ENCODE peak calls at places on chromosomes 2 and 18, in six cellular contexts. F is gastrocnemius medialis; Y is tibial artery; O is naive thymus-derived CD4-positive, alpha-beta T cell; I is CD8-positive, alpha-beta memory T cell; B is stomach. D is an unnamed sample. For H3K9me3 and H3K36me3, the result is how much of the 10 kb centered on the place peaks cover.

GRCh38 chr18:39801010-39801409 is 2154.0 kb upstream of the PIK3C3 start:
- DNase-seq in F (no peak), B (no peak), O (no peak), I (no peak), Y (no peak), D (no peak)

GRCh38 chr2:37975808-37976207 is 50.7 kb downstream of the RMDN2 start:
- DNase-seq in I (no peak), Y (no peak), B (no peak), O (no peak), F (no peak), D (no peak)

GRCh38 chr2:3440486-3440885 is 61.0 kb downstream of the TRAPPC12 start:
- DNase-seq in F (no peak), I (no peak), B (no peak), Y (no peak), O (no peak), D (no peak)

GRCh38 chr2:145235312-145235711 is 715.4 kb upstream of the ZEB2 start:
- DNase-seq in Y (no peak), B (no peak), I (no peak), F (no peak), O (no peak), D (no peak)

GRCh38 chr2:119760237-119760807 is 600 bp downstream of the PTPN4 start:
- DNase-seq in O (no peak), B (peak), Y (no peak), I (no peak), F (peak), D (no peak)

GRCh38 chr2:128391679-128392078 is 73.0 kb upstream of the HS6ST1 start:
- DNase-seq in Y (no peak), F (no peak), B (no peak), O (no peak), I (no peak), D (no peak)

GRCh38 chr18:39596891-39597290 is 2031.3 kb upstream of the CELF4 start:
- DNase-seq in Y (no peak), B (no peak), F (no peak), O (no peak), I (no peak), D (no peak)

GRCh38 chr2:27723372-27724144 is 48.0 kb upstream of the MRPL33 start:
- DNase-seq in O (no peak), B (peak), Y (peak), F (peak), I (peak), D (peak)

GRCh38 chr2:127351603-127352002 is 36.2 kb downstream of the MAP3K2 start:
- DNase-seq in F (no peak), O (no peak), Y (no peak), I (no peak), B (no peak), D (no peak)

GRCh38 chr2:23423062-23423872 is 38.3 kb downstream of the KLHL29 start:
- DNase-seq in F (no peak), O (no peak), Y (no peak), B (no peak), I (no peak), D (no peak)

GRCh38 chr2:202858601-202859000 is 13.0 kb downstream of the ICA1L start:
- DNase-seq in B (no peak), F (no peak), O (no peak), Y (no peak), I (no peak), D (no peak)

GRCh38 chr18:35019929-35020328 is 21.3 kb upstream of the MAPRE2 start:
- DNase-seq in F (no peak), I (no peak), Y (no peak), O (no peak), B (no peak), D (no peak)

GRCh38 chr18:7856733-7857132 is 289.6 kb downstream of the PTPRM start:
- DNase-seq in B (no peak), O (no peak), Y (no peak), I (no peak), F (no peak), D (no peak)

GRCh38 chr2:234378440-234378839 is 118.4 kb downstream of the ARL4C start:
- DNase-seq in Y (no peak), F (no peak), B (no peak), O (no peak), I (no peak), D (no peak)

GRCh38 chr2:31688282-31688681 is 107.5 kb upstream of the SRD5A2 start:
- DNase-seq in F (no peak), I (no peak), B (no peak), O (no peak), Y (no peak), D (no peak)

GRCh38 chr2:233699424-233700027 is 6.8 kb downstream of the UGT1A6 start:
- DNase-seq in B (no peak), I (no peak), Y (no peak), O (no peak), F (no peak), D (no peak)

GRCh38 chr2:106978647-106979046 is 92.7 kb upstream of the ST6GAL2 start:
- DNase-seq in F (no peak), O (no peak), B (no peak), I (no peak), Y (no peak), D (no peak)

GRCh38 chr2:213251618-213252017 is 32.6 kb upstream of the SPAG16 start:
- DNase-seq in O (no peak), F (no peak), B (no peak), I (peak), Y (no peak), D (peak)

GRCh38 chr2:190551928-190552327 is 17.4 kb upstream of the NEMP2 start:
- DNase-seq in I (no peak), F (peak), B (no peak), Y (no peak), O (no peak), D (no peak)

GRCh38 chr2:237118025-237118424 is 32.3 kb downstream of the COPS8 start:
- DNase-seq in B (no peak), F (no peak), Y (no peak), I (no peak), O (no peak), D (no peak)

GRCh38 chr2:3470166-3470651 is 49.1 kb downstream of the ADI1 start:
- DNase-seq in F (peak), B (peak), O (no peak), I (no peak), Y (peak), D (peak)

GRCh38 chr2:53952519-53952918 is 18.3 kb downstream of the PSME4 start:
- DNase-seq in I (no peak), F (no peak), B (no peak), O (no peak), Y (no peak), D (no peak)

GRCh38 chr2:107473145-107473544 is 353.5 kb upstream of the RGPD4 start:
- DNase-seq in O (no peak), F (no peak), I (no peak), Y (no peak), B (no peak), D (no peak)

GRCh38 chr2:65035544-65035943 is 20.7 kb upstream of the CEP68 start:
- DNase-seq in O (no peak), I (no peak), F (no peak), Y (no peak), B (no peak), D (no peak)

GRCh38 chr2:151277011-151277410 is 12.5 kb downstream of the NMI start:
- DNase-seq in O (no peak), F (no peak), Y (no peak), B (no peak), I (no peak), D (no peak)

GRCh38 chr2:161139098-161139987 is 20.9 kb upstream of the TANK start:
- DNase-seq in F (no peak), O (no peak), I (no peak), Y (no peak), B (no peak), D (no peak)

GRCh38 chr2:114218368-114218767 is 224.1 kb upstream of the DPP10 start:
- DNase-seq in Y (no peak), I (no peak), O (no peak), B (no peak), F (no peak), D (no peak)

GRCh38 chr2:42804338-42804737 is 12.0 kb upstream of the HAAO start:
- DNase-seq in O (no peak), B (no peak), F (peak), Y (no peak), I (no peak), D (no peak)

GRCh38 chr2:1954061-1954460 is 209.7 kb upstream of the PXDN start:
- DNase-seq in I (no peak), Y (no peak), F (no peak), B (no peak), O (no peak), D (peak)

GRCh38 chr18:8800876-8801262 is 95.5 kb downstream of the MTCL1 start:
- DNase-seq in I (no peak), Y (no peak), F (no peak), O (no peak), B (no peak), D (peak)

GRCh38 chr2:201465524-201465971 is 14.0 kb downstream of the STRADB start:
- DNase-seq in B (no peak), I (no peak), O (no peak), F (no peak), Y (no peak), D (no peak)

GRCh38 chr18:21740474-21740723 is 193 bp upstream of the MIB1 start:
- DNase-seq in Y (peak), O (no peak), F (peak), I (no peak), B (no peak), D (peak)

GRCh38 chr2:201964631-201965206 is 68.9 kb upstream of the FZD7 start:
- DNase-seq in I (peak), B (no peak), O (peak), Y (no peak), F (no peak), D (no peak)

GRCh38 chr2:16386000-16386399 is 279.6 kb downstream of the CYRIA start:
- DNase-seq in Y (no peak), F (no peak), B (no peak), O (no peak), I (no peak), D (no peak)

GRCh38 chr2:66957677-66958076 is 439.5 kb upstream of the ETAA1 start:
- DNase-seq in F (no peak), Y (no peak), I (no peak), O (no peak), B (no peak), D (no peak)

GRCh38 chr2:32355976-32356734 is 668 bp upstream of the BIRC6 start:
- DNase-seq in O (no peak), B (no peak), I (no peak), Y (no peak), F (no peak), D (no peak)

GRCh38 chr2:159035790-159036411 is 67.5 kb downstream of the TANC1 start:
- DNase-seq in F (no peak), I (peak), Y (no peak), O (no peak), B (peak), D (no peak)

GRCh38 chr18:52334896-52335295 is 5.1 kb upstream of the DCC start:
- DNase-seq in Y (no peak), O (no peak), B (no peak), F (no peak), I (no peak), D (no peak)

GRCh38 chr18:13191779-13192178 is 26.8 kb upstream of the LDLRAD4 start:
- DNase-seq in O (no peak), B (peak), I (no peak), F (no peak), Y (no peak), D (no peak)

GRCh38 chr2:173002751-173003541 is 72.7 kb upstream of the MAP3K20 start:
- DNase-seq in O (no peak), I (no peak), B (no peak), F (no peak), Y (no peak), D (peak)
- H3K4me3 ChIP-seq in O (no peak), I (no peak), B (no peak), F (no peak), Y (no peak), D (no peak)

GRCh38 chr2:11975373-11975772 is 228.9 kb downstream of the LPIN1 start:
- DNase-seq in O (no peak), F (no peak), Y (no peak), B (no peak), I (no peak), D (no peak)

GRCh38 chr2:11980809-11981208 is 234.4 kb downstream of the LPIN1 start:
- DNase-seq in I (no peak), B (no peak), Y (no peak), O (no peak), F (no peak), D (peak)

GRCh38 chr2:11974573-11974972 is 228.1 kb downstream of the LPIN1 start:
- DNase-seq in Y (no peak), O (no peak), F (no peak), B (no peak), I (no peak), D (no peak)

GRCh38 chr2:11977766-11978524 is 231.5 kb downstream of the LPIN1 start:
- DNase-seq in I (no peak), B (no peak), Y (no peak), F (no peak), O (no peak), D (no peak)

DNA sequence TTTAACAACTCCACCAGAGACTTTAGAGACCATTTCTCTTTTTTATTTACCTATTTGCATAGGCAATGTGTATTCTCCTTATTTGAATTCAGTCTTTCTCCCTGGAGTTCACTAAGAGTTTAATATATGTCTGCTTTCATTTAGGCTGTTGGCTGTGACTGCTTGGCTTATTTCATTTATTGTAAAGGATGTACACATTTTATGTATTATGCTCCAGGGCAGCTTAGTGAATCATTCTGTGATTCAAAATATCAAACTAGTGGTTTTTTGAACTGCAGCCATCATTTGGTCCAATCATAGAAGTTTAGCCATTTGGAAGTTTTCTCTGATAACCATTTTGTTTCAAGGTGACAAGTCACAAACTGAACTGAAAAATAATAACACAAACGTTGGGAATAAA is 229.7 kb downstream of the LPIN1 start:
- DNase-seq in Y (no peak), I (no peak), B (no peak), F (no peak), O (no peak), D (no peak)
- H3K9me3 ChIP-seq in Y (under half), I (under half), B (under half), F (under half), O (under half), D (under half)

GRCh38 chr18:58977801-58978200 is 113.1 kb downstream of the ZNF532 start:
- DNase-seq in Y (no peak), O (no peak), B (no peak), F (no peak), I (no peak), D (no peak)
- H3K36me3 ChIP-seq in Y (under half), O (under half), B (under half), F (under half), I (under half), D (under half)

GRCh38 chr2:104378853-104379374 is 475.0 kb upstream of the POU3F3 start:
- DNase-seq in O (no peak), Y (no peak), F (no peak), B (no peak), I (peak), D (peak)
- H3K4me3 ChIP-seq in O (peak), Y (peak), F (peak), B (peak), I (peak), D (peak)

GRCh38 chr18:80158365-80158764 is 49.3 kb downstream of the ADNP2 start:
- DNase-seq in O (no peak), Y (no peak), I (no peak), B (no peak), F (no peak), D (no peak)
- H3K9me3 ChIP-seq in O (under half), Y (under half), I (under half), B (under half), F (under half), D (under half)

GRCh38 chr18:63480476-63480875 is 3.7 kb downstream of the SERPINB5 start:
- DNase-seq in B (no peak), I (no peak), Y (no peak), F (no peak), O (no peak), D (no peak)
- H3K36me3 ChIP-seq in B (under half), I (under half), Y (under half), F (under half), O (under half), D (under half)

DNA sequence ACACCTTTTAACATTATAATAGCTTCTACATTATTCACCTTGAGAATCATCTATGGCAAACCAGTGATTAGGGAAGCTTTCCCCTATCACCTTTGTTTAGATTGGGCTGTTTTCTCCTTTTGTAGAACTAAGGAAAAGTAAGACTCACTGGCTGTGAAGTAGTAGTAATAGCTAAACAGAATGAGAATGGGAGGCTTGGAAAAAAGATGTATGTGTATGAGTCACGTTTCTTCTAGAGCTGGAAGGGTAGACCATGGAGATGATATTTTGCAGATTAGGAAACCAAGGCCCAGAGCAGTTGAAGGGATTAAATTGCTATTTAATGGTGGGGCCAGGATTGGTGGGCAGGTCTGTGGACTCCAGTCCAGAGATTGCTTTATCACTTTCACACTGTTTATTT is 214.5 kb downstream of the MCFD2 start:
- DNase-seq in O (no peak), F (no peak), B (no peak), I (no peak), Y (no peak), D (no peak)
- H3K4me3 ChIP-seq in O (no peak), F (peak), B (peak), I (no peak), Y (no peak), D (peak)

GRCh38 chr2:95149397-95149984 is 10.2 kb downstream of the ZNF514 start:
- DNase-seq in O (no peak), Y (no peak), F (no peak), I (no peak), B (no peak), D (no peak)
- H3K9me3 ChIP-seq in O (under half), Y (half or more), F (under half), I (half or more), B (half or more), D (under half)

DNA sequence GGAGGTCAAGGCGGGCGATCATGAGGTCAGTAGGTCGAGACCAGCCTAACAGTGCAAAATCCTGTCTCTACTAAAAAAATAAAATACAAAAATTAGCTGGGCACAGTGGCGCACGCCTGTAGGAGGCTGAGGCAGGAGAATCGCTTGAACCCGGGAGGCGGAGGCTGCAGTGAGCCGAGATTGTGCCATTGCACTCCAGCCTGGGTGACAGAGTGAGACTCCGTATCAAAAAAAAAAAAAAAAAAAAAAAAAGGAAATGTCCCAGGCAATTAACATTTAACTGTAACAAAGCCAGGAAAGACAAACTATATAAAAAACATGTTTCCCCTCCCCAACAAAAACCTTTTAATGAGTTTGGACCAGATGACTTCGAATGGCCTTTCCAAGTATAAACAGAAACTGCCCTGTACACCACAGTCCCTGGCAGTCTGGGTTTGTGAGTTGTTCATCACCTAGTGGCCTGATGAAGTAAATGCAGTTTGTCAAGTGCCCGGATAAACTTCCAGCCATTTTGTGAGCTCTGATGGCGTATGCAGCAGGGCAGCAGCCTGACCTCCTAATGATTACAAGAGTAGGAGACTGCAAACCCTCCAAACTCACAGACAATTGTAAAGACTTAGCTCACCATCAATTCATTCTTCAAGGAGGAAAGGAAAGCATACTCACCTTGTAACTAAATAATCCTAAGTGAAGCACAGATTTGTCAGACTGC is 16.6 kb upstream of the PCBP1 start:
- DNase-seq in I (peak), Y (peak), F (peak), O (peak), B (peak), D (peak)
- H3K36me3 ChIP-seq in I (under half), Y (under half), F (under half), O (under half), B (half or more), D (under half)